ENCODE peak calls at places on chromosomes 2 and 18, in seven cellular contexts. Y, I, F, Q, X, G and Z are unnamed samples.

GRCh38 chr2:111704246-111704645 is 179.7 kb downstream of the ANAPC1 start:
- DNase-seq in Y (no peak), I (peak; percentile 28), F (no peak), Q (peak; percentile 75), X (no peak), G (no peak), Z (no peak)

GRCh38 chr2:102365763-102366162 is 10.2 kb downstream of the IL18R1 start:
- DNase-seq in Y (no peak), I (no peak), F (no peak), Q (no peak), X (no peak), G (no peak), Z (no peak)

GRCh38 chr18:40980171-40980570 is 974.9 kb upstream of the PIK3C3 start:
- DNase-seq in Y (no peak), I (no peak), F (no peak), Q (no peak), X (no peak), G (no peak), Z (no peak)

GRCh38 chr2:175167076-175167791 is 769 bp downstream of the ATF2 start:
- DNase-seq in Y (peak; percentile 19), I (peak; percentile 40), F (peak; percentile 42), Q (no peak), X (peak; percentile 15), G (peak; percentile 75), Z (peak; percentile 38)

GRCh38 chr18:13874558-13874957 is 40.8 kb downstream of the MC2R start:
- DNase-seq in Y (no peak), I (no peak), F (no peak), Q (no peak), X (no peak), G (no peak), Z (no peak)

GRCh38 chr2:72883356-72883962 is 3.7 kb upstream of the SPR start:
- DNase-seq in Y (no peak), I (peak; percentile 47), F (no peak), Q (peak; percentile 46), X (no peak), G (peak; percentile 53), Z (no peak)

GRCh38 chr2:161418275-161418714 is 2.2 kb downstream of the TBR1 start:
- DNase-seq in Y (no peak), I (no peak), F (no peak), Q (no peak), X (peak; percentile 39), G (no peak), Z (no peak)

GRCh38 chr18:62682396-62682795 is 32.9 kb upstream of the PHLPP1 start:
- DNase-seq in Y (no peak), I (no peak), F (no peak), Q (no peak), X (no peak), G (no peak), Z (no peak)

GRCh38 chr2:177342736-177343135 is 49.8 kb upstream of the AGPS start:
- DNase-seq in Y (no peak), I (no peak), F (no peak), Q (no peak), X (no peak), G (no peak), Z (no peak)

GRCh38 chr2:383173-383572 is 95.3 kb upstream of the ALKAL2 start:
- DNase-seq in Y (no peak), I (no peak), F (no peak), Q (no peak), X (no peak), G (no peak), Z (no peak)

GRCh38 chr2:66428986-66429612 is 5.8 kb upstream of the MEIS1 start:
- DNase-seq in Y (peak; percentile 50), I (peak; percentile 61), F (no peak), Q (peak; percentile 79), X (no peak), G (peak; percentile 36), Z (no peak)

GRCh38 chr2:73856214-73856613 is 27.5 kb downstream of the STAMBP start:
- DNase-seq in Y (no peak), I (no peak), F (no peak), Q (peak; percentile 98), X (no peak), G (no peak), Z (no peak)

GRCh38 chr2:66926594-66927112 is 470.5 kb upstream of the ETAA1 start:
- DNase-seq in Y (no peak), I (no peak), F (no peak), Q (no peak), X (no peak), G (no peak), Z (no peak)

GRCh38 chr2:46241344-46241743 is 55.9 kb upstream of the EPAS1 start:
- DNase-seq in Y (no peak), I (no peak), F (no peak), Q (peak; percentile 27), X (no peak), G (no peak), Z (no peak)

GRCh38 chr2:218567797-218568189 is 358 bp downstream of the USP37 start:
- DNase-seq in Y (no peak), I (no peak), F (no peak), Q (no peak), X (no peak), G (no peak), Z (no peak)

GRCh38 chr18:8937695-8938094 is 164.8 kb upstream of the NDUFV2 start:
- DNase-seq in Y (no peak), I (no peak), F (no peak), Q (no peak), X (no peak), G (no peak), Z (no peak)

GRCh38 chr2:112756207-112756606 is 8.2 kb downstream of the CKAP2L start:
- DNase-seq in Y (no peak), I (no peak), F (no peak), Q (no peak), X (no peak), G (no peak), Z (no peak)

GRCh38 chr18:433960-434359 is 66.5 kb downstream of the COLEC12 start:
- DNase-seq in Y (no peak), I (no peak), F (no peak), Q (peak; percentile 55), X (no peak), G (no peak), Z (no peak)

GRCh38 chr18:47286776-47287410 is 35.4 kb upstream of the SKOR2 start:
- DNase-seq in Y (no peak), I (no peak), F (no peak), Q (no peak), X (no peak), G (no peak), Z (no peak)

GRCh38 chr2:181007086-181007837 is 26.9 kb downstream of the UBE2E3 start:
- DNase-seq in Y (no peak), I (no peak), F (no peak), Q (no peak), X (no peak), G (no peak), Z (no peak)

GRCh38 chr18:36157441-36157840 is 27.7 kb downstream of the ELP2 start:
- DNase-seq in Y (no peak), I (no peak), F (no peak), Q (peak; percentile 41), X (no peak), G (no peak), Z (no peak)

GRCh38 chr2:30356061-30356460 is 91.0 kb upstream of the LCLAT1 start:
- DNase-seq in Y (no peak), I (no peak), F (no peak), Q (no peak), X (no peak), G (no peak), Z (no peak)

GRCh38 chr2:191250400-191250799 is 5.2 kb downstream of the MYO1B start:
- DNase-seq in Y (no peak), I (no peak), F (no peak), Q (peak; percentile 69), X (no peak), G (no peak), Z (no peak)

GRCh38 chr2:72148975-72149555 is 1.4 kb upstream of the CYP26B1 start:
- DNase-seq in Y (no peak), I (no peak), F (peak; percentile 50), Q (peak; percentile 10), X (peak; percentile 73), G (peak; percentile 54), Z (peak; percentile 19)

GRCh38 chr18:45320724-45321123 is 294.6 kb upstream of the SLC14A2 start:
- DNase-seq in Y (no peak), I (no peak), F (no peak), Q (no peak), X (no peak), G (no peak), Z (no peak)

GRCh38 chr18:11669271-11669947 is 19.7 kb upstream of the GNAL start:
- DNase-seq in Y (no peak), I (no peak), F (no peak), Q (no peak), X (no peak), G (no peak), Z (no peak)

DNA sequence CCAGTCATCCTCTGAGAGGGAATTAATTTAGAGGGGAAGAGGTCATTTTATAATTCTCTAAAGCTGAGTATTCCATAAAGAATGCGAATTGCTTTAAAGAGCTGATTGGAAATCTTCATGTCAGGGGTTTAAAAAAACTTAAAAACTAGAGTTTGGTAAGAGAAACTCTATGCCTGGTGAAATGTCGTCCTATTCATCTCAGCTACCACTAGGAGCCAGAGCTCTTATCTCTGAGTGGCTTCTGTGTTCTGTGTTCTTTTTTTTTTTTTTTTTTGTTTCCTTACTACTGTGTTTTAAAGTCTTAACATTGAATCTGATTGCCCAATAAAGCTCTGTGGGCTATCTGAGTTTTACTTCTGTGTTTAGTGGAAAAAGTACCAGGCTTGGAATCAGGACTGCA is 494.9 kb downstream of the RIT2 start:
- DNase-seq in Y (no peak), I (no peak), F (no peak), Q (no peak), X (no peak), G (no peak), Z (no peak)
- TF ChIP-seq CTCF in Y (no peak), I (no peak), F (no peak), Q (no peak), X (no peak), G (no peak), Z (no peak)

GRCh38 chr2:225337183-225337582 is 62.3 kb upstream of the NYAP2 start:
- DNase-seq in Y (no peak), I (no peak), F (no peak), Q (peak; percentile 80), X (no peak), G (no peak), Z (no peak)

DNA sequence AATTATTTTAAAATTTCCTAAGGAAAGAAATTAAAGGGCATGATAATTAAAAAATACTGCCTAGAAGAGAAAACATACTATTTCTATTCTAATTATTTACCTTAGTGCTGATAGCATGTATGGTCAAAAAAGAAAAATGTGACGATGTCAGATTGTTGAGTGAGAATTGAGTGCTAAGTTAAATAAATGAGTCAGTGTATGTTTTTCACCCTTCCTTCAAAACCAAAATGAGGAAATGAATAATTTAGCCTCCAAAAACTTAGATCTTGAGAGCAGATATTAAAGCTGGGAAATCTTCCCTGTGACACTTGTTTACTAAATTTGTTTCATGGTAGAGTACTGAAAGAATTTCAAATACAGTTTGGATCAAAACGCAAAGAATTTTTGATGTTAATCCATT is 58.6 kb upstream of the NYAP2 start:
- DNase-seq in Y (no peak), I (no peak), F (no peak), Q (no peak), X (no peak), G (no peak), Z (no peak)
- TF ChIP-seq CTCF in Y (no peak), I (no peak), F (no peak), Q (no peak), X (no peak), G (no peak), Z (no peak)

GRCh38 chr18:48927286-48928080 is 23.3 kb downstream of the SMAD7 start:
- DNase-seq in Y (no peak), I (no peak), F (no peak), Q (no peak), X (no peak), G (no peak), Z (no peak)
- TF ChIP-seq CTCF in Y (no peak), I (no peak), F (no peak), Q (no peak), X (no peak), G (no peak), Z (no peak)

GRCh38 chr2:241479026-241479898 is 29.1 kb downstream of the STK25 start:
- DNase-seq in Y (no peak), I (peak; percentile 90), F (no peak), Q (no peak), X (no peak), G (no peak), Z (no peak)
- TF ChIP-seq CTCF in Y (no peak), I (no peak), F (no peak), Q (no peak), X (no peak), G (no peak), Z (no peak)